ENCODE peak calls at places on chromosome 19, in four cellular contexts. Z, X, E and C are unnamed samples.

GRCh38 chr19:50434525-50434924 is 1.8 kb downstream of the MYBPC2 start:
- DNase-seq in X (no peak), Z (no peak), E (peak), C (peak)

GRCh38 chr19:19062454-19063182 is 1.2 kb upstream of the SLC25A42 start:
- DNase-seq in X (peak), Z (no peak), E (no peak), C (peak)

GRCh38 chr19:3442487-3443071 is 37.7 kb downstream of the SMIM24 start:
- DNase-seq in X (no peak), Z (no peak), E (no peak), C (peak)

GRCh38 chr19:8397746-8398721 is 7.9 kb downstream of the RAB11B start:
- DNase-seq in Z (no peak), E (no peak), X (no peak), C (no peak)

GRCh38 chr19:34178276-34178614 is 5.9 kb downstream of the LSM14A start:
- DNase-seq in E (no peak), Z (no peak), X (no peak), C (no peak)

GRCh38 chr19:49391581-49392399 is 3.7 kb downstream of the KASH5 start:
- DNase-seq in Z (peak), X (peak), E (peak), C (peak)

GRCh38 chr19:13974073-13974472 is 21.8 kb downstream of the DCAF15 start:
- DNase-seq in Z (peak), E (peak), X (no peak), C (no peak)

GRCh38 chr19:48835734-48836088 is 580 bp downstream of the HSD17B14 start:
- DNase-seq in Z (peak), X (peak), E (peak), C (peak)

GRCh38 chr19:54517483-54517882 is 14.9 kb downstream of the LAIR2 start:
- DNase-seq in X (peak), Z (peak), E (peak), C (peak)

GRCh38 chr19:40274585-40275544 is 10.3 kb downstream of the AKT2 start:
- DNase-seq in Z (no peak), X (no peak), E (peak), C (peak)

GRCh38 chr19:21202865-21203494 is 61.1 kb downstream of the ZNF431 start:
- DNase-seq in E (peak), Z (no peak), X (peak), C (no peak)

GRCh38 chr19:16026756-16027155 is 49.5 kb upstream of the TPM4 start:
- DNase-seq in E (no peak), X (no peak), Z (no peak), C (no peak)

GRCh38 chr19:36819130-36819630 is 19.0 kb downstream of the ZNF790 start:
- DNase-seq in X (no peak), E (no peak), Z (no peak), C (no peak)

GRCh38 chr19:18879579-18880373 is 16.2 kb downstream of the CERS1 start:
- DNase-seq in E (peak), X (peak), Z (peak), C (peak)

GRCh38 chr19:8639821-8640401 is 9.5 kb downstream of the NFILZ start:
- DNase-seq in E (no peak), X (no peak), Z (no peak), C (peak)

GRCh38 chr19:41599175-41599966 is 23.4 kb downstream of the CEACAM21 start:
- DNase-seq in X (no peak), Z (no peak), E (no peak), C (no peak)

GRCh38 chr19:31377736-31378135 is 28.5 kb upstream of the TSHZ3 start:
- DNase-seq in X (no peak), Z (no peak), E (no peak), C (no peak)